ENCODE peak calls at places on chromosomes 12 and 14, in seven cellular contexts. One of them, this sample, is unnamed.

GRCh38 chr12:123131291-123131831 is 19.5 kb downstream of the PITPNM2 start:
- DNase-seq in H1: no peak
- DNase-seq in HCT116: no peak
- DNase-seq in GM12878: no peak
- DNase-seq in HepG2: no peak
- DNase-seq in IMR-90: no peak
- DNase-seq in K562: no peak
- DNase-seq in this sample: no peak

GRCh38 chr14:23321572-23322547 is 603 bp downstream of the PABPN1 start:
- DNase-seq in K562: peak; percentile 69
- DNase-seq in GM12878: no peak
- DNase-seq in HCT116: no peak
- DNase-seq in H1: no peak
- DNase-seq in IMR-90: peak; percentile 54
- DNase-seq in HepG2: peak; percentile 71
- DNase-seq in this sample: peak; percentile 41

GRCh38 chr12:54040148-54040494 is 7.3 kb downstream of the HOXC5 start:
- DNase-seq in IMR-90: no peak
- DNase-seq in H1: no peak
- DNase-seq in HepG2: no peak
- DNase-seq in GM12878: no peak
- DNase-seq in HCT116: no peak
- DNase-seq in K562: peak; percentile 96
- DNase-seq in this sample: peak; percentile 57

GRCh38 chr12:117472983-117473382 is 111.6 kb upstream of the NOS1 start:
- DNase-seq in GM12878: no peak
- DNase-seq in IMR-90: no peak
- DNase-seq in K562: peak; percentile 26
- DNase-seq in H1: peak; percentile 36
- DNase-seq in HCT116: peak; percentile 10
- DNase-seq in HepG2: peak; percentile 9
- DNase-seq in this sample: peak; percentile 50

GRCh38 chr12:88750867-88751543 is 170.7 kb upstream of the KITLG start:
- DNase-seq in H1: no peak
- DNase-seq in IMR-90: no peak
- DNase-seq in HepG2: no peak
- DNase-seq in K562: no peak
- DNase-seq in HCT116: no peak
- DNase-seq in GM12878: no peak
- DNase-seq in this sample: no peak

GRCh38 chr12:120474092-120474960 is 4.8 kb upstream of the SRSF9 start:
- DNase-seq in HepG2: no peak
- DNase-seq in HCT116: peak; percentile 80
- DNase-seq in K562: peak; percentile 56
- DNase-seq in H1: no peak
- DNase-seq in GM12878: no peak
- DNase-seq in IMR-90: peak; percentile 80
- DNase-seq in this sample: peak; percentile 62

GRCh38 chr14:76426161-76426696 is 50.3 kb downstream of the ESRRB start:
- DNase-seq in H1: no peak
- DNase-seq in HepG2: no peak
- DNase-seq in K562: peak; percentile 31
- DNase-seq in GM12878: no peak
- DNase-seq in HCT116: peak; percentile 18
- DNase-seq in IMR-90: no peak
- DNase-seq in this sample: no peak

GRCh38 chr12:32265920-32266319 is 133.4 kb upstream of the FGD4 start:
- DNase-seq in IMR-90: no peak
- DNase-seq in HepG2: no peak
- DNase-seq in H1: no peak
- DNase-seq in GM12878: no peak
- DNase-seq in K562: no peak
- DNase-seq in HCT116: no peak
- DNase-seq in this sample: no peak

GRCh38 chr12:34398706-34399630 is 376.7 kb downstream of the ALG10 start:
- DNase-seq in GM12878: no peak
- DNase-seq in H1: no peak
- DNase-seq in HepG2: no peak
- DNase-seq in K562: peak; percentile 1
- DNase-seq in IMR-90: no peak
- DNase-seq in HCT116: no peak
- DNase-seq in this sample: no peak

GRCh38 chr12:107518868-107519267 is 166.7 kb upstream of the PWP1 start:
- DNase-seq in HepG2: no peak
- DNase-seq in K562: no peak
- DNase-seq in H1: no peak
- DNase-seq in GM12878: no peak
- DNase-seq in IMR-90: no peak
- DNase-seq in HCT116: no peak
- DNase-seq in this sample: no peak

GRCh38 chr12:125922328-125922727 is 857.1 kb downstream of the AACS start:
- DNase-seq in K562: no peak
- DNase-seq in HepG2: no peak
- DNase-seq in HCT116: no peak
- DNase-seq in GM12878: no peak
- DNase-seq in H1: no peak
- DNase-seq in IMR-90: no peak
- DNase-seq in this sample: no peak

GRCh38 chr14:26128931-26129674 is 468.7 kb downstream of the NOVA1 start:
- DNase-seq in H1: no peak
- DNase-seq in K562: no peak
- DNase-seq in HepG2: no peak
- DNase-seq in HCT116: no peak
- DNase-seq in IMR-90: no peak
- DNase-seq in GM12878: no peak
- DNase-seq in this sample: no peak

GRCh38 chr12:2064078-2064507 is 11.3 kb downstream of the CACNA1C start:
- DNase-seq in GM12878: peak; percentile 28
- DNase-seq in H1: no peak
- DNase-seq in K562: peak; percentile 10
- DNase-seq in HCT116: no peak
- DNase-seq in IMR-90: peak; percentile 59
- DNase-seq in HepG2: no peak
- DNase-seq in this sample: no peak

GRCh38 chr12:127336416-127336815 is 930.6 kb upstream of the TMEM132C start:
- DNase-seq in HepG2: no peak
- DNase-seq in H1: no peak
- DNase-seq in K562: no peak
- DNase-seq in HCT116: no peak
- DNase-seq in IMR-90: no peak
- DNase-seq in GM12878: no peak
- DNase-seq in this sample: no peak

GRCh38 chr12:127343941-127344340 is 923.0 kb upstream of the TMEM132C start:
- DNase-seq in HCT116: no peak
- DNase-seq in IMR-90: no peak
- DNase-seq in GM12878: no peak
- DNase-seq in K562: no peak
- DNase-seq in HepG2: no peak
- DNase-seq in H1: no peak
- DNase-seq in this sample: no peak

GRCh38 chr12:127342861-127343260 is 924.1 kb upstream of the TMEM132C start:
- DNase-seq in H1: no peak
- DNase-seq in IMR-90: no peak
- DNase-seq in K562: no peak
- DNase-seq in HCT116: no peak
- DNase-seq in HepG2: no peak
- DNase-seq in GM12878: no peak
- DNase-seq in this sample: no peak

GRCh38 chr12:127339065-127339464 is 927.9 kb upstream of the TMEM132C start:
- DNase-seq in IMR-90: no peak
- DNase-seq in H1: no peak
- DNase-seq in K562: no peak
- DNase-seq in HCT116: no peak
- DNase-seq in GM12878: no peak
- DNase-seq in HepG2: no peak
- DNase-seq in this sample: no peak

DNA sequence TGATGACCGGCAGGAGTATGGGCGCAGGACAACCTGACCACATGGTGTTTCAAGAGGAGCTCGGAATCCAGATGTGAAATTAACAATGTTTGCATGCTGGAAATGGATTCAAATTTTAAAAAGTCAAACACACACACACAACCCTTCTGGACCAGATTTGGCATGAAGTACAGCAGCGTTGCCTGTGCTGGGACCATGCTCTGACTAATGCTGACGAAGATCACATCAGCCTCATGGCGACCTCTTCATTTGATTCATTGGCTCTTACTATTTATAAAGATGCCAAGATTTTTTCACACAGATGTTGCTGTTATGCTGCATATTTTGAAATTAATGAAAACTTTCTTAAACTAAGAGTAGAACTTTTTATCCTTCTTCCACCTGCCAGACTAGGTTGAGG is 926.6 kb upstream of the TMEM132C start:
- DNase-seq in K562: no peak
- DNase-seq in GM12878: no peak
- DNase-seq in H1: no peak
- DNase-seq in HCT116: no peak
- DNase-seq in HepG2: no peak
- DNase-seq in IMR-90: no peak
- DNase-seq in this sample: no peak
- H3K4me2 ChIP-seq in K562: no peak overlapping the region
- H3K4me2 ChIP-seq in GM12878: no peak overlapping the region
- H3K4me2 ChIP-seq in H1: no peak overlapping the region
- H3K4me2 ChIP-seq in HCT116: no peak overlapping the region
- H3K4me2 ChIP-seq in HepG2: no peak overlapping the region
- H3K4me2 ChIP-seq in IMR-90: no peak overlapping the region
- H3K4me2 ChIP-seq in this sample: no peak overlapping the region

DNA sequence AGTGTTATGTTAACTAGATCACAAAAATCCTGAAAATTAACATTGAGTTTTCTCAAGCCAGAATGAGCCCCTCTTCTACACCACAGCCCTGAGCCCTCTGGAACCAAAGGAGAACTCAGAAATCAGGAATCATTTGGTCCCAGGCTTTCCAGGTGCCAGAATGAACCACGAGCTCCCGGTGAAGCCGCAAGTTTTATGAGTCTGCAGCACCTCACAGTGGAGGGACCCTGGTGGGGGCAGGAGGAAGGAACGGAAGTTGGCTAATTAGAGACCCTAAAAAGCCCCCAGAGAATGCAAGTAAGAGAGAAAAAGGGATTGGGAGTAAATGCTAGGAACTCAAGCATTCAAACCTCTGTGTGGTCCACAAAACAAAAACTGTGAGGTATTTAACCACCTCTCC is 52.9 kb upstream of the BCL2L14 start:
- DNase-seq in HCT116: no peak
- DNase-seq in K562: peak; percentile 9
- DNase-seq in IMR-90: no peak
- DNase-seq in GM12878: no peak
- DNase-seq in HepG2: no peak
- DNase-seq in H1: no peak
- DNase-seq in this sample: no peak
- TF ChIP-seq RAD21 in HCT116: peak; percentile 46
- TF ChIP-seq RAD21 in K562: peak; percentile 45
- TF ChIP-seq RAD21 in IMR-90: peak; percentile 22
- TF ChIP-seq RAD21 in GM12878: peak; percentile 72
- TF ChIP-seq RAD21 in HepG2: no peak
- TF ChIP-seq RAD21 in H1: peak; percentile 95
- TF ChIP-seq RAD21 in this sample: peak; percentile 43

GRCh38 chr12:57055834-57056233 is 5.9 kb upstream of the MYO1A start:
- DNase-seq in K562: no peak
- DNase-seq in HepG2: no peak
- DNase-seq in IMR-90: no peak
- DNase-seq in H1: no peak
- DNase-seq in HCT116: no peak
- DNase-seq in GM12878: no peak
- DNase-seq in this sample: no peak

GRCh38 chr12:57058454-57058853 is 8.5 kb upstream of the MYO1A start:
- DNase-seq in HCT116: no peak
- DNase-seq in IMR-90: no peak
- DNase-seq in HepG2: no peak
- DNase-seq in K562: no peak
- DNase-seq in H1: no peak
- DNase-seq in GM12878: peak; percentile 20
- DNase-seq in this sample: no peak

DNA sequence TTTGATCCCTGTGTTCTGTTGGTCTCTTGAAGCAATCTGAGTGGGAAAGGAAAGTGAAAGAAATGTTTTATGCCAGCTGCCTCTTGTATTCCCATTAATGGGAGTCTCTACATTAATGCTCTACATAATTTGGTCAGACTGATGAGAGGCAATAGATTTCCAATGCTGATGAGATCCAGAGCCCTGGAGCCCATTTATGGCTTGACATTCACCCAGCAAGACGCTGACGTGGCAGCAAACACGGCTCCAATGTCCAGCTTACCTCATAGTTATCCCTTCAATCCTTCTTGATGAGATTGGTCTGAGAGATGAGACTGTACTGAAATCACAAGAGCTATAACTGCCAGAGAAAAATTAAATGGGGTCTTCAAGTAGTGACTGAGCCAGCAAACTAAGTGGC is 7.1 kb upstream of the MYO1A start:
- DNase-seq in HCT116: no peak
- DNase-seq in GM12878: no peak
- DNase-seq in H1: no peak
- DNase-seq in HepG2: no peak
- DNase-seq in IMR-90: no peak
- DNase-seq in K562: no peak
- DNase-seq in this sample: no peak
- TF ChIP-seq CEBPB in HCT116: no peak
- TF ChIP-seq CEBPB in GM12878: no peak
- TF ChIP-seq CEBPB in H1: no peak
- TF ChIP-seq CEBPB in HepG2: no peak
- TF ChIP-seq CEBPB in IMR-90: no peak
- TF ChIP-seq CEBPB in K562: no peak
- TF ChIP-seq CEBPB in this sample: no peak

GRCh38 chr12:26737487-26738030 is 95.4 kb downstream of the ITPR2 start:
- DNase-seq in GM12878: no peak
- DNase-seq in IMR-90: no peak
- DNase-seq in K562: no peak
- DNase-seq in HepG2: no peak
- DNase-seq in HCT116: no peak
- DNase-seq in H1: no peak
- DNase-seq in this sample: no peak
- H3K4me2 ChIP-seq in GM12878: peak overlapping the region; percentile 14
- H3K4me2 ChIP-seq in IMR-90: no peak overlapping the region
- H3K4me2 ChIP-seq in K562: no peak overlapping the region
- H3K4me2 ChIP-seq in HepG2: peak overlapping the region; percentile 79
- H3K4me2 ChIP-seq in HCT116: no peak overlapping the region
- H3K4me2 ChIP-seq in H1: no peak overlapping the region
- H3K4me2 ChIP-seq in this sample: no peak overlapping the region

GRCh38 chr14:100140452-100141132 is 18.9 kb downstream of the DEGS2 start:
- DNase-seq in IMR-90: peak; percentile 20
- DNase-seq in HCT116: no peak
- DNase-seq in GM12878: no peak
- DNase-seq in HepG2: peak; percentile 82
- DNase-seq in K562: peak; percentile 78
- DNase-seq in H1: peak; percentile 58
- DNase-seq in this sample: peak; percentile 26
- TF ChIP-seq RAD21 in IMR-90: peak; percentile 17
- TF ChIP-seq RAD21 in HCT116: no peak
- TF ChIP-seq RAD21 in GM12878: no peak
- TF ChIP-seq RAD21 in HepG2: peak; percentile 83
- TF ChIP-seq RAD21 in K562: peak; percentile 61
- TF ChIP-seq RAD21 in H1: peak; percentile 70
- TF ChIP-seq RAD21 in this sample: no peak

This sample was measured in A549.